ENCODE peak calls at places on chromosomes 6 and 20, in eight cellular contexts. One of them, this sample, is unnamed.

GRCh38 chr6:85673198-85674139 is 30.8 kb upstream of the SYNCRIP start:
- DNase-seq in adrenal gland: no peak
- DNase-seq in OCI-LY7: peak; percentile 14
- DNase-seq in ovary: no peak
- DNase-seq in GM23248: no peak
- DNase-seq in HCT116: no peak
- DNase-seq in HAP-1: no peak
- DNase-seq in Caco-2: no peak
- DNase-seq in this sample: no peak

GRCh38 chr6:107305391-107305790 is 154.0 kb downstream of the PDSS2 start:
- DNase-seq in adrenal gland: no peak
- DNase-seq in OCI-LY7: no peak
- DNase-seq in ovary: no peak
- DNase-seq in GM23248: no peak
- DNase-seq in HCT116: no peak
- DNase-seq in HAP-1: no peak
- DNase-seq in Caco-2: no peak
- DNase-seq in this sample: no peak

GRCh38 chr6:57262491-57262890 is 40.4 kb upstream of the RAB23 start:
- DNase-seq in adrenal gland: peak; percentile 24
- DNase-seq in OCI-LY7: no peak
- DNase-seq in ovary: peak; percentile 66
- DNase-seq in GM23248: peak; percentile 63
- DNase-seq in HCT116: no peak
- DNase-seq in HAP-1: no peak
- DNase-seq in Caco-2: no peak
- DNase-seq in this sample: peak; percentile 41

GRCh38 chr20:10728873-10729670 is 55.3 kb upstream of the JAG1 start:
- DNase-seq in adrenal gland: no peak
- DNase-seq in OCI-LY7: no peak
- DNase-seq in ovary: no peak
- DNase-seq in GM23248: peak; percentile 21
- DNase-seq in HCT116: no peak
- DNase-seq in HAP-1: no peak
- DNase-seq in Caco-2: no peak
- DNase-seq in this sample: no peak

GRCh38 chr20:24747015-24747712 is 201.9 kb upstream of the CST7 start:
- DNase-seq in adrenal gland: no peak
- DNase-seq in OCI-LY7: no peak
- DNase-seq in ovary: no peak
- DNase-seq in GM23248: no peak
- DNase-seq in HCT116: no peak
- DNase-seq in HAP-1: no peak
- DNase-seq in Caco-2: peak; percentile 21
- DNase-seq in this sample: no peak

GRCh38 chr6:164870175-164870574 is 439.2 kb downstream of the C6orf118 start:
- DNase-seq in adrenal gland: no peak
- DNase-seq in OCI-LY7: no peak
- DNase-seq in ovary: no peak
- DNase-seq in GM23248: no peak
- DNase-seq in HCT116: no peak
- DNase-seq in HAP-1: no peak
- DNase-seq in Caco-2: no peak
- DNase-seq in this sample: no peak

GRCh38 chr6:80959034-80959433 is 793.4 kb downstream of the TENT5A start:
- DNase-seq in adrenal gland: no peak
- DNase-seq in OCI-LY7: no peak
- DNase-seq in ovary: no peak
- DNase-seq in GM23248: no peak
- DNase-seq in HCT116: no peak
- DNase-seq in HAP-1: no peak
- DNase-seq in Caco-2: no peak
- DNase-seq in this sample: no peak

GRCh38 chr6:95991906-95992305 is 23.9 kb upstream of the FUT9 start:
- DNase-seq in adrenal gland: no peak
- DNase-seq in OCI-LY7: no peak
- DNase-seq in ovary: no peak
- DNase-seq in GM23248: no peak
- DNase-seq in HCT116: no peak
- DNase-seq in HAP-1: no peak
- DNase-seq in Caco-2: no peak
- DNase-seq in this sample: no peak

GRCh38 chr6:169420912-169421543 is 167.4 kb upstream of the THBS2 start:
- DNase-seq in adrenal gland: peak; percentile 66
- DNase-seq in OCI-LY7: peak; percentile 1
- DNase-seq in ovary: no peak
- DNase-seq in GM23248: peak; percentile 18
- DNase-seq in HCT116: peak; percentile 26
- DNase-seq in HAP-1: no peak
- DNase-seq in Caco-2: no peak
- DNase-seq in this sample: no peak

GRCh38 chr6:79946242-79946641 is 1.1 kb downstream of the ELOVL4 start:
- DNase-seq in adrenal gland: no peak
- DNase-seq in OCI-LY7: peak; percentile 1
- DNase-seq in ovary: no peak
- DNase-seq in GM23248: peak; percentile 49
- DNase-seq in HCT116: no peak
- DNase-seq in HAP-1: peak; percentile 70
- DNase-seq in Caco-2: no peak
- DNase-seq in this sample: no peak

GRCh38 chr6:45586216-45587171 is 208.8 kb upstream of the SUPT3H start:
- DNase-seq in adrenal gland: no peak
- DNase-seq in OCI-LY7: peak; percentile 9
- DNase-seq in ovary: no peak
- DNase-seq in GM23248: no peak
- DNase-seq in HCT116: no peak
- DNase-seq in HAP-1: no peak
- DNase-seq in Caco-2: no peak
- DNase-seq in this sample: peak; percentile 22

GRCh38 chr6:16403831-16404230 is 165.4 kb downstream of the GMPR start:
- DNase-seq in adrenal gland: no peak
- DNase-seq in OCI-LY7: no peak
- DNase-seq in ovary: no peak
- DNase-seq in GM23248: peak; percentile 55
- DNase-seq in HCT116: no peak
- DNase-seq in HAP-1: no peak
- DNase-seq in Caco-2: no peak
- DNase-seq in this sample: no peak

GRCh38 chr6:165647041-165647440 is 16.0 kb downstream of the PDE10A start:
- DNase-seq in adrenal gland: no peak
- DNase-seq in OCI-LY7: no peak
- DNase-seq in ovary: no peak
- DNase-seq in GM23248: no peak
- DNase-seq in HCT116: no peak
- DNase-seq in HAP-1: no peak
- DNase-seq in Caco-2: no peak
- DNase-seq in this sample: no peak

GRCh38 chr6:27139753-27140522 is 107.6 kb upstream of the PRSS16 start:
- DNase-seq in adrenal gland: peak; percentile 38
- DNase-seq in OCI-LY7: peak; percentile 80
- DNase-seq in ovary: no peak
- DNase-seq in GM23248: no peak
- DNase-seq in HCT116: no peak
- DNase-seq in HAP-1: peak; percentile 76
- DNase-seq in Caco-2: no peak
- DNase-seq in this sample: no peak

GRCh38 chr6:134026597-134026996 is 25.8 kb downstream of the SLC2A12 start:
- DNase-seq in adrenal gland: no peak
- DNase-seq in OCI-LY7: no peak
- DNase-seq in ovary: no peak
- DNase-seq in GM23248: peak; percentile 11
- DNase-seq in HCT116: no peak
- DNase-seq in HAP-1: no peak
- DNase-seq in Caco-2: no peak
- DNase-seq in this sample: no peak

GRCh38 chr6:85866373-85866740 is 223.7 kb upstream of the SYNCRIP start:
- DNase-seq in adrenal gland: peak; percentile 20
- DNase-seq in OCI-LY7: no peak
- DNase-seq in ovary: no peak
- DNase-seq in GM23248: peak; percentile 53
- DNase-seq in HCT116: no peak
- DNase-seq in HAP-1: no peak
- DNase-seq in Caco-2: no peak
- DNase-seq in this sample: no peak

GRCh38 chr6:44221291-44221960 is 2.0 kb upstream of the SLC29A1 start:
- DNase-seq in adrenal gland: peak; percentile 96
- DNase-seq in OCI-LY7: peak; percentile 85
- DNase-seq in ovary: peak; percentile 89
- DNase-seq in GM23248: peak; percentile 87
- DNase-seq in HCT116: no peak
- DNase-seq in HAP-1: peak; percentile 86
- DNase-seq in Caco-2: peak; percentile 74
- DNase-seq in this sample: peak; percentile 90

GRCh38 chr20:21270806-21271205 is 32.3 kb upstream of the XRN2 start:
- DNase-seq in adrenal gland: no peak
- DNase-seq in OCI-LY7: no peak
- DNase-seq in ovary: no peak
- DNase-seq in GM23248: no peak
- DNase-seq in HCT116: no peak
- DNase-seq in HAP-1: no peak
- DNase-seq in Caco-2: no peak
- DNase-seq in this sample: no peak

GRCh38 chr6:166736606-166737005 is 109.6 kb upstream of the RPS6KA2 start:
- DNase-seq in adrenal gland: no peak
- DNase-seq in OCI-LY7: no peak
- DNase-seq in ovary: no peak
- DNase-seq in GM23248: peak; percentile 47
- DNase-seq in HCT116: peak; percentile 64
- DNase-seq in HAP-1: no peak
- DNase-seq in Caco-2: no peak
- DNase-seq in this sample: no peak

GRCh38 chr20:37407117-37407566 is 61.2 kb downstream of the SRC start:
- DNase-seq in adrenal gland: no peak
- DNase-seq in OCI-LY7: no peak
- DNase-seq in ovary: no peak
- DNase-seq in GM23248: peak; percentile 46
- DNase-seq in HCT116: no peak
- DNase-seq in HAP-1: no peak
- DNase-seq in Caco-2: no peak
- DNase-seq in this sample: no peak

GRCh38 chr20:33753763-33754162 is 22.0 kb downstream of the ZNF341 start:
- DNase-seq in adrenal gland: peak; percentile 87
- DNase-seq in OCI-LY7: no peak
- DNase-seq in ovary: no peak
- DNase-seq in GM23248: peak; percentile 20
- DNase-seq in HCT116: no peak
- DNase-seq in HAP-1: no peak
- DNase-seq in Caco-2: no peak
- DNase-seq in this sample: no peak

GRCh38 chr20:16128538-16129106 is 444.6 kb downstream of the KIF16B start:
- DNase-seq in adrenal gland: no peak
- DNase-seq in OCI-LY7: no peak
- DNase-seq in ovary: no peak
- DNase-seq in GM23248: no peak
- DNase-seq in HCT116: no peak
- DNase-seq in HAP-1: no peak
- DNase-seq in Caco-2: no peak
- DNase-seq in this sample: no peak

GRCh38 chr6:7911345-7911725 is 747 bp upstream of the TXNDC5 start:
- DNase-seq in adrenal gland: peak; percentile 24
- DNase-seq in OCI-LY7: peak; percentile 43
- DNase-seq in ovary: no peak
- DNase-seq in GM23248: no peak
- DNase-seq in HCT116: no peak
- DNase-seq in HAP-1: no peak
- DNase-seq in Caco-2: no peak
- DNase-seq in this sample: no peak
- H3K4me1 ChIP-seq in adrenal gland: peaks cover 30% of the 10 kb centered on the region
- H3K4me1 ChIP-seq in OCI-LY7: peaks cover 81% of the 10 kb centered on the region
- H3K4me1 ChIP-seq in ovary: peaks cover 4% of the 10 kb centered on the region
- H3K4me1 ChIP-seq in GM23248: peaks cover 17% of the 10 kb centered on the region
- H3K4me1 ChIP-seq in HCT116: peaks cover 5% of the 10 kb centered on the region
- H3K4me1 ChIP-seq in HAP-1: peaks cover 9% of the 10 kb centered on the region
- H3K4me1 ChIP-seq in Caco-2: peaks cover 5% of the 10 kb centered on the region
- H3K4me1 ChIP-seq in this sample: peaks cover 3% of the 10 kb centered on the region

GRCh38 chr20:58905236-58905635 is 52.7 kb downstream of the GNAS start:
- DNase-seq in adrenal gland: no peak
- DNase-seq in OCI-LY7: no peak
- DNase-seq in ovary: no peak
- DNase-seq in GM23248: peak; percentile 9
- DNase-seq in HCT116: no peak
- DNase-seq in HAP-1: no peak
- DNase-seq in Caco-2: peak; percentile 27
- DNase-seq in this sample: no peak
- H3K4me1 ChIP-seq in adrenal gland: peaks cover 56% of the 10 kb centered on the region
- H3K4me1 ChIP-seq in OCI-LY7: peaks cover 40% of the 10 kb centered on the region
- H3K4me1 ChIP-seq in ovary: peaks cover 10% of the 10 kb centered on the region
- H3K4me1 ChIP-seq in GM23248: peaks cover 18% of the 10 kb centered on the region
- H3K4me1 ChIP-seq in HCT116: peaks cover 20% of the 10 kb centered on the region
- H3K4me1 ChIP-seq in HAP-1: peaks cover 17% of the 10 kb centered on the region
- H3K4me1 ChIP-seq in Caco-2: no peaks in the 10 kb centered on the region
- H3K4me1 ChIP-seq in this sample: peaks cover 14% of the 10 kb centered on the region

DNA sequence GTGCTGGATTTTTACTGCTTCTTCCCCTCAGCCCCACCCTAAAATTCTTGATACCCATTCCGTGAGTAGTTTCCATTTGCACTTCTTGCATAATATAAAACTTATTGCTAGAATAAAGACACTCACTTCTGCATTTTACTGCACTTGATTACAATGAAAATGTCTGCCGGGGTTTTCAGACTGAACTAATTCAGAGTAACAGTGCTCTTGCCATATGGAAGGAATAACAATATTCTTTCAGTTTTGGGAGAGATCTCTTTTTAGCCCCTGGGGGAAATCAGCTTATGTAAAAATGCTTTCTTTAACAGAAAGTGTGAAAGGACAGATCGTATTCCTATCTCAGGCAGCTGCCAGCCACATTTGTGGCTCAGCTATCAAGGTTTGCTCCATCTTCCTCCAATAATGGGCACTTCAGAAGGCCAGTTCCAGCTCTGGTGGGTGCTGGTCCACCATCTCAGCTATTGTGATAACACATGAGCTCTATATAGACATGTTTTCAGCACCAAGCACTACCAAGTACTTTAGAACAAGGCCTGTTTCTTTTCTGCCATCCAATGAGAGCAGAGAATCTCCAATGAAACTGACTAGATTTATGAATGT is 9.0 kb downstream of the SMLR1 start:
- DNase-seq in adrenal gland: no peak
- DNase-seq in OCI-LY7: no peak
- DNase-seq in ovary: no peak
- DNase-seq in GM23248: no peak
- DNase-seq in HCT116: no peak
- DNase-seq in HAP-1: peak; percentile 55
- DNase-seq in Caco-2: no peak
- DNase-seq in this sample: no peak
- H3K4me1 ChIP-seq in adrenal gland: no peaks in the 10 kb centered on the region
- H3K4me1 ChIP-seq in OCI-LY7: no peaks in the 10 kb centered on the region
- H3K4me1 ChIP-seq in ovary: peaks cover 5% of the 10 kb centered on the region
- H3K4me1 ChIP-seq in GM23248: peaks cover 5% of the 10 kb centered on the region
- H3K4me1 ChIP-seq in HCT116: no peaks in the 10 kb centered on the region
- H3K4me1 ChIP-seq in HAP-1: peaks cover 57% of the 10 kb centered on the region
- H3K4me1 ChIP-seq in Caco-2: no peaks in the 10 kb centered on the region
- H3K4me1 ChIP-seq in this sample: no peaks in the 10 kb centered on the region

DNA sequence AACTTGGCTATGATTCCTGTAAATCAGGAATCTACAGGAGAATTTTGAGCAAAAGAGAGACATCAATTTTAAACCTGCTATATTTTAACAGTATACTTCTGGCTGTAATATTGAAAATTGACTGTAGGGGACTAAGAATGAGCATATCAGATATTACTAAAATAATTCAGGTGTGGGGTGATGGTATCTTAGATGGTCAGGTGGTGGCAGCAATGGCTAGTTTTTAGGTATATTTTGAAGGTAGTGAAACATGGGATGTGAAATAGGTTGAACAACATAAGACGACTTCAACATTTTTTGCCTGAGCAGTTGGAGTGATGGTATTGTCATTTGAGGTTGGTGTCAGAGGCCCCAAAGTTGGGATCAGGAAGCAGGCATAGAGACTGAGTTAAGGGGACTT is 32.1 kb downstream of the FAM83B start:
- DNase-seq in adrenal gland: no peak
- DNase-seq in OCI-LY7: no peak
- DNase-seq in ovary: no peak
- DNase-seq in GM23248: no peak
- DNase-seq in HCT116: no peak
- DNase-seq in HAP-1: no peak
- DNase-seq in Caco-2: no peak
- DNase-seq in this sample: no peak
- H3K4me1 ChIP-seq in adrenal gland: no peaks in the 10 kb centered on the region
- H3K4me1 ChIP-seq in OCI-LY7: no peaks in the 10 kb centered on the region
- H3K4me1 ChIP-seq in ovary: no peaks in the 10 kb centered on the region
- H3K4me1 ChIP-seq in GM23248: no peaks in the 10 kb centered on the region
- H3K4me1 ChIP-seq in HCT116: peaks cover 50% of the 10 kb centered on the region
- H3K4me1 ChIP-seq in HAP-1: no peaks in the 10 kb centered on the region
- H3K4me1 ChIP-seq in Caco-2: peaks cover 51% of the 10 kb centered on the region
- H3K4me1 ChIP-seq in this sample: no peaks in the 10 kb centered on the region